ENCODE peak calls at places on chromosomes 6 and 20, in nine cellular contexts. W is progenitor cell of endocrine pancreas, S is fibroblast of lung, C is heart right ventricle, E is type B pancreatic cell, V is foreskin fibroblast, Y is PC-3, P is fibroblast of the aortic adventitia, L is nephron progenitor cell. O is an unnamed sample.

GRCh38 chr6:75115501-75115900 is 90.4 kb downstream of the COL12A1 start:
- DNase-seq in W (no peak), V (no peak), P (peak), Y (no peak), S (peak), E (no peak), L (no peak), C (no peak), O (no peak)

GRCh38 chr6:27495386-27496135 is 22.7 kb upstream of the ZNF184 start:
- DNase-seq in S (peak), L (peak), E (no peak), P (peak), W (no peak), V (peak), C (peak), Y (peak), O (peak)

GRCh38 chr6:137155830-137156229 is 17.6 kb downstream of the IL22RA2 start:
- DNase-seq in E (no peak), V (no peak), S (peak), C (no peak), L (no peak), W (no peak), P (no peak), Y (peak), O (no peak)

GRCh38 chr6:13687917-13688351 is 23.7 kb downstream of the RANBP9 start:
- DNase-seq in P (no peak), V (no peak), E (no peak), Y (no peak), W (no peak), C (no peak), S (no peak), L (no peak), O (no peak)

GRCh38 chr20:13492001-13492480 is 146.7 kb downstream of the TASP1 start:
- DNase-seq in E (no peak), C (no peak), V (peak), Y (peak), W (no peak), L (peak), S (peak), P (peak), O (peak)

GRCh38 chr6:55445648-55446204 is 118.5 kb downstream of the GFRAL start:
- DNase-seq in Y (peak), L (peak), S (peak), V (peak), C (no peak), W (no peak), P (peak), E (no peak), O (no peak)

GRCh38 chr6:169937389-169938261 is 186.2 kb downstream of the ERMARD start:
- DNase-seq in Y (no peak), P (no peak), L (no peak), W (no peak), V (no peak), C (no peak), S (no peak), E (no peak), O (no peak)

GRCh38 chr6:154261688-154262397 is 94.8 kb downstream of the IPCEF1 start:
- DNase-seq in P (no peak), V (no peak), W (no peak), L (no peak), S (no peak), Y (no peak), E (no peak), C (no peak), O (no peak)

GRCh38 chr6:5112065-5112799 is 27.1 kb downstream of the PPP1R3G start:
- DNase-seq in P (peak), L (no peak), Y (peak), W (no peak), V (peak), C (no peak), E (no peak), S (peak), O (no peak)

GRCh38 chr20:58651823-58652605 is 931 bp downstream of the STX16 start:
- DNase-seq in W (no peak), C (peak), E (no peak), S (peak), L (peak), V (peak), Y (peak), P (peak), O (peak)

GRCh38 chr6:25050356-25050755 is 114.6 kb upstream of the RIPOR2 start:
- DNase-seq in W (no peak), L (no peak), V (peak), Y (no peak), E (no peak), S (peak), C (no peak), P (peak), O (peak)

DNA sequence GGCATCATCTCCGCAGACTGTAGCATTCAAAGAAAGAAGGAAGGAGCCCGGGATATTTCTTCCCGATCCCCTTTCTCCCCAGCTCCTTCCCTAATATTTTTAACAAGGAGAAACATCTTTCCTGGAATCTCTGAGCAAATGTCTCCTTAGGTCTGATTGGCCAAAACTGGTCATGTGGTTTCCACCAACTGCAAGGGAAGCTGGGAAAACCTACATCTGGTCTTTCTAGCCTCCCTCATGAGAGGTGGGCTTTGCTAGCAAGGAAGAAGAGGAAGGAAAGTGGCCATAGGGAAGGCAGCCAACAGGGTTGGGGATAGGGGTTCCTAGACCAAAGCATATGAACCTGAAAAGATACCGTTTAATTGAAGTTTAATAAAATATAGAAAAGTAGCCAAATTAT is 35.1 kb downstream of the PDRG1 start:
- DNase-seq in C (no peak), E (no peak), W (no peak), P (no peak), Y (no peak), L (no peak), V (no peak), S (no peak), O (no peak)
- TF ChIP-seq CTCF in C (no peak), E (no peak), W (no peak), P (no peak), Y (no peak), L (no peak), V (no peak), S (no peak), O (no peak)

DNA sequence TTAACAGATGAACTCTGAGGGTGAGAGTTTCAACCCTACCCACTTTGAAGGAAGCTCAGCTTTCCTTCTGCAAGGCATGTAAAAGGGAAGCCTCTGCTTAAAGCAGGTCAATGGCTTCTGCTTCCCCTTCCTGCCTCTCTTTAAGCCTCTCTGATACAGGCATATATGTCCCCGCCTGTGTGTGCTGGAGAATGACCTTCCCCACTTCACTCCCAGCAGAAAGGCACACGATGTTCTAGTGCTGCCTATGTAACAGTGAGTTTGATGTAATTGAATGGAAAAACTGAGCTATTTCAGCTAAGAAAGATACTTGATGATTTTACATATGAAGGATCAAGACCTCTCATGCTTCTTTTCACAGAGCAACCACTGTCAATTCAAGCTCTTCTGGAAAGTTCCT is 632.2 kb downstream of the HACE1 start:
- DNase-seq in L (no peak), W (no peak), S (no peak), P (no peak), E (no peak), Y (no peak), V (no peak), C (no peak), O (no peak)
- TF ChIP-seq CTCF in L (no peak), W (no peak), S (no peak), P (no peak), E (no peak), Y (no peak), V (no peak), C (no peak), O (no peak)

GRCh38 chr6:119978274-119978889 is 628.8 kb upstream of the MAN1A1 start:
- DNase-seq in L (no peak), E (no peak), P (peak), W (no peak), C (no peak), Y (peak), V (peak), S (peak), O (peak)
- TF ChIP-seq CTCF in L (peak), E (peak), P (peak), W (peak), C (no peak), Y (peak), V (peak), S (peak), O (peak)

GRCh38 chr6:132246632-132247270 is 154.5 kb downstream of the MOXD1 start:
- DNase-seq in S (no peak), Y (no peak), P (no peak), E (no peak), W (no peak), V (no peak), L (no peak), C (no peak), O (no peak)

GRCh38 chr6:132251711-132252110 is 149.6 kb downstream of the MOXD1 start:
- DNase-seq in S (no peak), E (no peak), P (no peak), L (no peak), Y (no peak), W (no peak), V (no peak), C (no peak), O (no peak)

GRCh38 chr6:132244744-132245143 is 156.5 kb downstream of the MOXD1 start:
- DNase-seq in P (no peak), L (no peak), S (no peak), V (no peak), E (no peak), C (no peak), W (no peak), Y (no peak), O (no peak)

GRCh38 chr6:132252113-132252512 is 149.2 kb downstream of the MOXD1 start:
- DNase-seq in Y (no peak), W (no peak), C (no peak), L (no peak), S (no peak), P (no peak), V (no peak), E (no peak), O (no peak)

GRCh38 chr6:132247381-132248159 is 153.7 kb downstream of the MOXD1 start:
- DNase-seq in L (no peak), Y (no peak), S (peak), C (no peak), E (no peak), V (peak), P (peak), W (no peak), O (no peak)
- TF ChIP-seq CTCF in L (no peak), Y (peak), S (peak), C (no peak), E (no peak), V (no peak), P (peak), W (no peak), O (peak)

GRCh38 chr6:43401730-43402129 is 25.6 kb upstream of the ABCC10 start:
- DNase-seq in Y (no peak), P (no peak), C (no peak), L (no peak), V (no peak), S (no peak), E (no peak), W (no peak), O (no peak)

GRCh38 chr6:43407296-43407695 is 20.0 kb upstream of the ABCC10 start:
- DNase-seq in S (no peak), E (no peak), L (no peak), P (no peak), Y (no peak), C (no peak), W (no peak), V (no peak), O (no peak)

GRCh38 chr6:43399932-43400487 is 27.3 kb upstream of the ABCC10 start:
- DNase-seq in E (no peak), Y (no peak), L (no peak), C (no peak), V (no peak), P (no peak), W (no peak), S (no peak), O (no peak)

GRCh38 chr6:43405354-43405753 is 22.0 kb upstream of the ABCC10 start:
- DNase-seq in E (no peak), W (no peak), C (no peak), V (no peak), L (no peak), P (peak), S (peak), Y (peak), O (no peak)

DNA sequence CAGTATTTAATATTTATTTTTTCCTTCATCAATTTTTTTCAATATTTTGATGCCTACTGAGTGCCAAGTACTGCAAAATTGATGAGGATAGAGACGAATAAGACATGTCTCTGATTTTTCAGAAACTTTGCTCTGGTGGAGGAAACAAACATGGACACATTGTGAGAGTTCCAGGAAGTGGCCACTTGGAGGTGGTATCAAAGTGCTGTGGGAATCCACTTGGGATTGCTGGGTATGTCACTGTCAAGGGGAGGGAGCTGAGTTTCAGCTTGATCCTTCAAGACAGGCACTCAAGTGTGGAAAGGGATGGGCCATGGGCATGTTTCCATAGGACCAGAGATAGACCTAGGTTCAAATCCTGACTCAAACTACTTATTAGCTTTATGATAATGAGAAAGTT is 24.5 kb upstream of the ABCC10 start:
- DNase-seq in E (no peak), Y (no peak), V (no peak), L (no peak), W (no peak), C (no peak), S (no peak), P (no peak), O (no peak)
- TF ChIP-seq CTCF in E (peak), Y (no peak), V (peak), L (no peak), W (no peak), C (no peak), S (peak), P (no peak), O (no peak)

DNA sequence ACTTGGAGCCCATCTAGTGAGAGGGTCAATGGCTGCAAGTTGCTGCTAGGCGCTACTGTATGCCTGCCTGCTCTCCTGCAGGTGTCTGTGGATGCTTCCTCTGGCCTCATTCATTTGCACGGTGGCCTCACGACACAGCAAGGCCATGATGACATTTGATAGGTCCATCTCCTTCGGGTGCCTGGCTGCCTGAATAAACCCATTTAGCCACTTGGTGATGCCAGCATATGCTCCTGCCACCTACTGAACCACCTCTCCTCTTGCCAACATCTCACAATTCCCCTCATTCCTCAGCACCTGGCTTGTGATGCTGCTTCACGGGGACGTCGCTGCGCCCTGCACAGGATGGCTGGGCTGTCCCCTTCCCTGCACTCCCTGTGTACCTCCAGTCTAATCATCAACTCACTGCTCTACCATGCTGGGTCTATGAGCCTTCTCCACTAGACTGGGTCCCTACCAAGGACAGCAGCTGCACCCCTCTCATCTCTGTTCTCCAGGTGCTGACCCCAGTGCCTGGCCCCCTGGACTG is 51.1 kb downstream of the AGPAT4 start:
- DNase-seq in L (no peak), W (no peak), Y (no peak), S (no peak), C (no peak), E (no peak), P (no peak), V (no peak), O (no peak)
- TF ChIP-seq CTCF in L (no peak), W (no peak), Y (no peak), S (no peak), C (no peak), E (no peak), P (no peak), V (no peak), O (no peak)

GRCh38 chr20:46151936-46152335 is 33.8 kb downstream of the CD40 start:
- DNase-seq in S (no peak), Y (peak), W (no peak), E (no peak), P (no peak), L (peak), V (no peak), C (no peak), O (no peak)
- TF ChIP-seq CTCF in S (peak), Y (peak), W (peak), E (peak), P (peak), L (peak), V (peak), C (no peak), O (peak)

GRCh38 chr6:147222160-147222838 is 18.1 kb downstream of the STXBP5 start:
- DNase-seq in E (no peak), W (no peak), L (no peak), Y (peak), P (peak), V (peak), S (peak), C (no peak), O (no peak)
- TF ChIP-seq CTCF in E (peak), W (peak), L (peak), Y (peak), P (peak), V (peak), S (peak), C (no peak), O (peak)

DNA sequence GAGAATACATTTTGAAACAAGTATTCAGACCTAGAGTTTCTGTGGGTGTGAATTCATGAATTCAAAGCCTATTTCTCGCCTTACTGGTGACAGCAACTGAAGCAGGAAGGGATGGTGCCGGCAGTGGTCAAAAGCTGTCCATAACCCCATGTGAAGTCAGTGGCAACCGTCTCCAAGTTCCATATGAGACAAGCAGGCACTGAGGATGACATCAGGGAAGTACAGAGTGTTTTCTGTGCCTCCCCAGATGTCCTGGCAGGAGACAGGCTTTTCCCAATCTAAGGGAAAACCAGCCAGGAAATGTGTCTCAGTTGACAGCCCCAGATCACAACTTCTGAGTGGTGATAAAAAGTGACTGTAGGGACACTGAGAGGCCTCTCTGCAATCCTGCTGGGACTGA is 66.6 kb downstream of the HIVEP2 start:
- DNase-seq in P (no peak), Y (no peak), E (no peak), S (no peak), V (no peak), C (no peak), L (no peak), W (no peak), O (no peak)
- TF ChIP-seq CTCF in P (no peak), Y (no peak), E (no peak), S (no peak), V (no peak), C (no peak), L (no peak), W (no peak), O (no peak)